ENCODE peak calls at places on chromosomes 11 and 22, in eight cellular contexts. Q, U, F, S, D, R, O and C are unnamed samples.

GRCh38 chr11:10918698-10919097 is 60.8 kb upstream of the ZBED5 start:
- DNase-seq in Q (no peak), U (no peak), F (no peak), S (no peak), D (no peak), R (no peak), O (no peak), C (no peak)

GRCh38 chr11:130840683-130841082 is 75.6 kb downstream of the SNX19 start:
- DNase-seq in Q (no peak), U (no peak), F (no peak), S (no peak), D (no peak), R (no peak), O (no peak), C (no peak)

GRCh38 chr11:45901646-45902045 is 5.4 kb downstream of the FREY1 start:
- DNase-seq in Q (no peak), U (no peak), F (no peak), S (peak), D (no peak), R (no peak), O (no peak), C (peak)

GRCh38 chr22:27802389-27803079 is 978 bp upstream of the MN1 start:
- DNase-seq in Q (no peak), U (no peak), F (no peak), S (no peak), D (no peak), R (no peak), O (no peak), C (no peak)

GRCh38 chr11:99316761-99317475 is 296.2 kb downstream of the CNTN5 start:
- DNase-seq in Q (no peak), U (peak), F (no peak), S (no peak), D (no peak), R (no peak), O (no peak), C (no peak)

GRCh38 chr11:109641549-109641948 is 219.6 kb downstream of the C11orf87 start:
- DNase-seq in Q (no peak), U (peak), F (no peak), S (no peak), D (peak), R (no peak), O (no peak), C (no peak)

GRCh38 chr22:48494256-48494967 is 1333.3 kb downstream of the BRD1 start:
- DNase-seq in Q (no peak), U (no peak), F (no peak), S (no peak), D (no peak), R (no peak), O (no peak), C (no peak)

GRCh38 chr11:85098996-85099395 is 528.1 kb downstream of the DLG2 start:
- DNase-seq in Q (no peak), U (peak), F (no peak), S (no peak), D (no peak), R (no peak), O (no peak), C (no peak)

GRCh38 chr11:9574806-9575530 is 1.5 kb downstream of the WEE1 start:
- DNase-seq in Q (no peak), U (peak), F (no peak), S (no peak), D (peak), R (no peak), O (no peak), C (no peak)

GRCh38 chr11:31264834-31265233 is 104.7 kb downstream of the DCDC1 start:
- DNase-seq in Q (no peak), U (no peak), F (no peak), S (no peak), D (no peak), R (no peak), O (no peak), C (no peak)

GRCh38 chr22:50262460-50262911 is 1.0 kb upstream of the MAPK12 start:
- DNase-seq in Q (no peak), U (no peak), F (no peak), S (no peak), D (no peak), R (no peak), O (no peak), C (no peak)

GRCh38 chr11:3132271-3132781 is 32.8 kb downstream of the OSBPL5 start:
- DNase-seq in Q (no peak), U (no peak), F (no peak), S (no peak), D (no peak), R (no peak), O (no peak), C (no peak)

GRCh38 chr11:65623177-65623576 is 7.6 kb downstream of the PCNX3 start:
- DNase-seq in Q (no peak), U (no peak), F (no peak), S (no peak), D (no peak), R (no peak), O (no peak), C (no peak)

GRCh38 chr22:31361743-31362142 is 15.6 kb upstream of the PATZ1 start:
- DNase-seq in Q (no peak), U (no peak), F (no peak), S (no peak), D (no peak), R (no peak), O (no peak), C (no peak)

GRCh38 chr11:129236850-129237249 is 44.7 kb upstream of the ARHGAP32 start:
- DNase-seq in Q (no peak), U (no peak), F (no peak), S (no peak), D (no peak), R (no peak), O (no peak), C (no peak)

GRCh38 chr11:63551889-63552266 is 11.3 kb downstream of the PLAAT2 start:
- DNase-seq in Q (no peak), U (no peak), F (no peak), S (no peak), D (no peak), R (no peak), O (no peak), C (no peak)

GRCh38 chr22:46262449-46263207 is 515 bp downstream of the PKDREJ start:
- DNase-seq in Q (peak), U (peak), F (peak), S (peak), D (peak), R (no peak), O (no peak), C (no peak)

GRCh38 chr11:96127596-96127959 is 203.7 kb upstream of the MTMR2 start:
- DNase-seq in Q (no peak), U (no peak), F (no peak), S (no peak), D (no peak), R (no peak), O (no peak), C (no peak)

GRCh38 chr11:34303028-34303427 is 54.8 kb downstream of the ABTB2 start:
- DNase-seq in Q (no peak), U (no peak), F (no peak), S (no peak), D (peak), R (no peak), O (no peak), C (no peak)

GRCh38 chr22:31287818-31288495 is 4.3 kb downstream of the PIK3IP1 start:
- DNase-seq in Q (no peak), U (no peak), F (no peak), S (no peak), D (no peak), R (no peak), O (no peak), C (no peak)

GRCh38 chr11:130945945-130946344 is 29.7 kb upstream of the SNX19 start:
- DNase-seq in Q (no peak), U (no peak), F (no peak), S (no peak), D (peak), R (no peak), O (peak), C (no peak)

GRCh38 chr11:115042002-115042401 is 363.7 kb downstream of the NXPE2 start:
- DNase-seq in Q (no peak), U (peak), F (no peak), S (no peak), D (no peak), R (no peak), O (no peak), C (no peak)

GRCh38 chr22:24500251-24500820 is 5.2 kb downstream of the UPB1 start:
- DNase-seq in Q (no peak), U (no peak), F (no peak), S (no peak), D (no peak), R (no peak), O (no peak), C (no peak)

GRCh38 chr22:50531546-50532352 is 1.9 kb upstream of the TYMP start:
- DNase-seq in Q (peak), U (peak), F (peak), S (no peak), D (peak), R (no peak), O (no peak), C (no peak)

GRCh38 chr11:41789376-41789775 is 329.9 kb upstream of the LRRC4C start:
- DNase-seq in Q (no peak), U (no peak), F (no peak), S (no peak), D (no peak), R (no peak), O (no peak), C (no peak)

GRCh38 chr22:16915711-16916110 is 90.5 kb upstream of the XKR3 start:
- DNase-seq in Q (no peak), U (no peak), F (no peak), S (no peak), D (no peak), R (no peak), O (no peak), C (no peak)

GRCh38 chr11:2575611-2576051 is 124.2 kb downstream of the KCNQ1OT1 start:
- DNase-seq in Q (no peak), U (no peak), F (no peak), S (no peak), D (no peak), R (no peak), O (no peak), C (no peak)

GRCh38 chr11:34654491-34655334 is 33.8 kb downstream of the EHF start:
- DNase-seq in Q (no peak), U (no peak), F (no peak), S (no peak), D (peak), R (no peak), O (no peak), C (peak)

GRCh38 chr11:3052567-3052966 is 4.7 kb downstream of the CARS1 start:
- DNase-seq in Q (no peak), U (no peak), F (no peak), S (no peak), D (no peak), R (no peak), O (no peak), C (no peak)

GRCh38 chr22:38782402-38783094 is 11.4 kb downstream of the DNAL4 start:
- DNase-seq in Q (no peak), U (peak), F (no peak), S (no peak), D (peak), R (no peak), O (no peak), C (no peak)

GRCh38 chr11:93587858-93588581 is 44.8 kb upstream of the SMCO4 start:
- DNase-seq in Q (no peak), U (no peak), F (no peak), S (no peak), D (no peak), R (no peak), O (no peak), C (no peak)

GRCh38 chr11:118607401-118608267 is at the start of gene PHLDB1:
- DNase-seq in Q (peak), U (peak), F (no peak), S (peak), D (peak), R (no peak), O (no peak), C (peak)

GRCh38 chr11:112999518-112999917 is 38.3 kb downstream of the NCAM1 start:
- DNase-seq in Q (no peak), U (no peak), F (no peak), S (no peak), D (no peak), R (no peak), O (no peak), C (no peak)

GRCh38 chr11:47212938-47213337 is 1.8 kb upstream of the DDB2 start:
- DNase-seq in Q (no peak), U (no peak), F (no peak), S (no peak), D (no peak), R (no peak), O (no peak), C (no peak)

GRCh38 chr11:44120169-44120568 is 24.7 kb downstream of the EXT2 start:
- DNase-seq in Q (no peak), U (no peak), F (no peak), S (no peak), D (no peak), R (no peak), O (no peak), C (no peak)

GRCh38 chr11:119693253-119693815 is 35.7 kb downstream of the NECTIN1 start:
- DNase-seq in Q (no peak), U (no peak), F (no peak), S (no peak), D (no peak), R (no peak), O (no peak), C (no peak)

GRCh38 chr22:45677060-45677459 is 5.4 kb downstream of the ATXN10 start:
- DNase-seq in Q (no peak), U (no peak), F (no peak), S (no peak), D (no peak), R (no peak), O (no peak), C (no peak)

GRCh38 chr22:31998784-31999435 is 44.2 kb upstream of the SLC5A1 start:
- DNase-seq in Q (no peak), U (no peak), F (no peak), S (no peak), D (no peak), R (no peak), O (no peak), C (no peak)

GRCh38 chr11:106156290-106156937 is 79.0 kb downstream of the AASDHPPT start:
- DNase-seq in Q (no peak), U (peak), F (no peak), S (no peak), D (peak), R (no peak), O (peak), C (peak)